ENCODE peak calls at places on chromosomes 1 and 21, in nine cellular contexts. Y is activated gamma-delta T cell treated with anti-CD3 and anti-CD28 coated beads, Interleukin-2, amount 50 U/mL, for 16 hours; S is left cardiac atrium; V is CD8-positive, alpha-beta memory T cell; M is NCI-H1092 treated with DMSO at 0.1 percent for 48 hours; H is HCT116; J is brain microvascular endothelial cell; C is T-helper 2 cell treated with Interferon-gamma antibody and Interleukin-4, amounts not matched to agents 5 μg/mL and 100 μg/mL, for 36 hours; Z is mammary epithelial cell. K is an unnamed sample.

GRCh38 chr1:189211742-189212141 is 1265.9 kb downstream of the BRINP3 start:
- DNase-seq in Y (no peak), S (no peak), H (no peak), V (no peak), C (no peak), Z (no peak), J (no peak), M (no peak), K (peak; percentile 4)

GRCh38 chr1:79785964-79786363 is 779.4 kb upstream of the ADGRL4 start:
- DNase-seq in C (no peak), M (no peak), Y (no peak), H (no peak), J (no peak), V (no peak), S (no peak), Z (no peak), K (no peak)

GRCh38 chr1:2382621-2383361 is 8.6 kb downstream of the MORN1 start:
- DNase-seq in Y (no peak), S (peak; percentile 40), M (no peak), Z (peak; percentile 20), V (no peak), J (no peak), C (no peak), H (peak; percentile 26), K (peak; percentile 71)

GRCh38 chr1:1545946-1546737 is 5.7 kb upstream of the TMEM240 start:
- DNase-seq in Z (no peak), S (no peak), C (no peak), M (no peak), H (no peak), J (no peak), V (no peak), Y (no peak), K (no peak)

GRCh38 chr1:29354511-29355098 is 118.3 kb downstream of the PTPRU start:
- DNase-seq in S (no peak), Y (no peak), J (no peak), C (no peak), M (no peak), H (no peak), Z (peak; percentile 20), V (no peak), K (no peak)

GRCh38 chr1:221150996-221151395 is 271.8 kb downstream of the HLX start:
- DNase-seq in S (no peak), Y (no peak), J (no peak), Z (no peak), M (no peak), C (no peak), V (no peak), H (no peak), K (no peak)

GRCh38 chr1:238738942-238739341 is 647.4 kb upstream of the CHRM3 start:
- DNase-seq in J (no peak), H (no peak), Z (no peak), V (no peak), C (no peak), M (no peak), Y (no peak), S (no peak), K (no peak)

GRCh38 chr21:45617021-45617930 is 26.2 kb upstream of the PCBP3 start:
- DNase-seq in J (no peak), V (no peak), Y (no peak), Z (no peak), C (no peak), H (no peak), M (no peak), S (no peak), K (no peak)

GRCh38 chr1:108877324-108877812 is 583 bp downstream of the GPSM2 start:
- DNase-seq in J (peak; percentile 21), V (no peak), M (peak; percentile 56), H (no peak), C (no peak), S (no peak), Z (peak; percentile 40), Y (no peak), K (peak; percentile 47)

GRCh38 chr1:151581946-151582345 is 29.9 kb upstream of the SNX27 start:
- DNase-seq in Y (no peak), S (no peak), V (no peak), Z (no peak), C (no peak), H (no peak), J (no peak), M (no peak), K (peak; percentile 56)

GRCh38 chr1:84571150-84571535 is 3.1 kb downstream of the CTBS start:
- DNase-seq in C (no peak), S (no peak), M (no peak), V (no peak), J (peak; percentile 7), Y (no peak), H (no peak), Z (peak; percentile 30), K (no peak)

GRCh38 chr1:66768935-66769334 is 16.7 kb downstream of the DYNLT5 start:
- DNase-seq in H (no peak), Z (no peak), V (no peak), S (no peak), M (no peak), C (no peak), J (no peak), Y (no peak), K (no peak)

GRCh38 chr1:167433884-167434283 is 84.4 kb downstream of the CD247 start:
- DNase-seq in J (no peak), V (no peak), S (no peak), Z (no peak), H (no peak), M (no peak), Y (no peak), C (no peak), K (no peak)

GRCh38 chr1:159664247-159664646 is 50.1 kb downstream of the CRP start:
- DNase-seq in Y (no peak), C (no peak), H (no peak), S (no peak), M (no peak), J (no peak), V (no peak), Z (no peak), K (no peak)

GRCh38 chr1:244011251-244011650 is 39.8 kb upstream of the ZBTB18 start:
- DNase-seq in S (no peak), J (no peak), Z (no peak), M (no peak), H (no peak), C (no peak), V (no peak), Y (no peak), K (no peak)

GRCh38 chr1:66526036-66526435 is 7.9 kb upstream of the SGIP1 start:
- DNase-seq in H (no peak), C (no peak), M (no peak), Y (no peak), Z (no peak), V (no peak), S (no peak), J (no peak), K (no peak)

GRCh38 chr1:51210055-51210454 is 26.0 kb upstream of the RNF11 start:
- DNase-seq in V (no peak), M (no peak), Y (no peak), S (no peak), H (no peak), J (no peak), Z (no peak), C (no peak), K (no peak)

GRCh38 chr1:82059931-82060330 is 259.2 kb downstream of the ADGRL2 start:
- DNase-seq in Y (no peak), H (no peak), Z (peak; percentile 2), V (no peak), M (no peak), C (no peak), J (no peak), S (no peak), K (no peak)

GRCh38 chr1:202709276-202710041 is 795 bp downstream of the SYT2 start:
- DNase-seq in J (no peak), H (no peak), C (no peak), S (no peak), Z (no peak), M (no peak), Y (no peak), V (no peak), K (no peak)

GRCh38 chr21:14900611-14901010 is 164.2 kb downstream of the NRIP1 start:
- DNase-seq in H (no peak), J (peak; percentile 34), Z (peak; percentile 58), S (no peak), C (no peak), M (no peak), V (no peak), Y (no peak), K (no peak)

GRCh38 chr1:228989992-228990827 is 254.9 kb downstream of the RHOU start:
- DNase-seq in H (no peak), Z (no peak), Y (no peak), M (peak; percentile 89), J (no peak), C (no peak), V (no peak), S (peak; percentile 78), K (no peak)

GRCh38 chr1:65425697-65426096 is 5.2 kb downstream of the LEPR start:
- DNase-seq in S (no peak), C (no peak), Y (no peak), M (no peak), H (no peak), Z (peak; percentile 91), J (peak; percentile 78), V (no peak), K (peak; percentile 80)

GRCh38 chr1:55378582-55378981 is 163.4 kb upstream of the USP24 start:
- DNase-seq in Z (no peak), Y (no peak), M (peak; percentile 3), C (no peak), J (peak; percentile 26), H (peak; percentile 38), V (no peak), S (no peak), K (peak; percentile 74)

GRCh38 chr1:159067699-159068621 is 8.6 kb downstream of the AIM2 start:
- DNase-seq in V (peak; percentile 10), Y (no peak), J (no peak), C (no peak), Z (no peak), S (no peak), M (no peak), H (no peak), K (no peak)

GRCh38 chr1:46485564-46486431 is 3.8 kb upstream of the DMBX1 start:
- DNase-seq in C (no peak), Y (no peak), H (no peak), J (no peak), M (no peak), Z (no peak), V (no peak), S (no peak), K (no peak)

GRCh38 chr1:48207536-48208075 is 14.9 kb upstream of the SLC5A9 start:
- DNase-seq in Z (no peak), C (no peak), J (no peak), H (no peak), V (no peak), S (no peak), M (no peak), Y (no peak), K (no peak)

GRCh38 chr1:228299901-228300300 is 92.1 kb downstream of the OBSCN start:
- DNase-seq in V (no peak), Y (no peak), Z (no peak), J (no peak), S (peak; percentile 9), M (no peak), H (no peak), C (no peak), K (no peak)

GRCh38 chr1:181033128-181033798 is 520 bp upstream of the MR1 start:
- DNase-seq in M (no peak), V (no peak), S (no peak), Z (peak; percentile 90), Y (no peak), C (no peak), J (peak; percentile 10), H (peak; percentile 18), K (no peak)

GRCh38 chr1:181134543-181135461 is 46.3 kb downstream of the IER5 start:
- DNase-seq in Y (no peak), J (peak; percentile 49), M (no peak), S (no peak), V (no peak), C (peak; percentile 55), Z (peak; percentile 94), H (no peak), K (peak; percentile 88)

GRCh38 chr1:207863893-207864535 is 46.9 kb downstream of the CD34 start:
- DNase-seq in V (peak; percentile 35), M (no peak), Y (no peak), S (no peak), H (no peak), Z (no peak), J (no peak), C (no peak), K (no peak)